ENCODE peak calls at places on chromosomes 3 and 15, in six cellular contexts. K is IMR-90, H is A549, A is endothelial cell of umbilical vein, I is ovary, D is adrenal gland. B is an unnamed sample. For H3K4me1, the result is how much of the 10 kb centered on the place peaks cover.

GRCh38 chr3:148710665-148711064 is 13.0 kb downstream of the AGTR1 start:
- DNase-seq in K (no peak), H (no peak), A (no peak), I (no peak), D (no peak), B (no peak)

GRCh38 chr3:138009476-138010272 is at the start of gene CLDN18:
- DNase-seq in K (no peak), H (no peak), A (no peak), I (no peak), D (no peak), B (no peak)

GRCh38 chr15:50181983-50182232 is at the start of gene SLC27A2:
- DNase-seq in K (peak), H (peak), A (no peak), I (no peak), D (no peak), B (no peak)

GRCh38 chr15:83694538-83694937 is 40.6 kb downstream of the ADAMTSL3 start:
- DNase-seq in K (no peak), H (no peak), A (no peak), I (no peak), D (no peak), B (no peak)

GRCh38 chr3:122903171-122903570 is 108.3 kb downstream of the SLC49A4 start:
- DNase-seq in K (no peak), H (no peak), A (no peak), I (no peak), D (no peak), B (no peak)

GRCh38 chr3:40615110-40615915 is 90.6 kb downstream of the ZNF621 start:
- DNase-seq in K (no peak), H (no peak), A (no peak), I (no peak), D (no peak), B (no peak)

GRCh38 chr15:55434989-55435825 is 26.9 kb downstream of the PIERCE2 start:
- DNase-seq in K (peak), H (peak), A (peak), I (no peak), D (no peak), B (no peak)

GRCh38 chr15:59311245-59311644 is 61.4 kb downstream of the MYO1E start:
- DNase-seq in K (no peak), H (no peak), A (no peak), I (no peak), D (no peak), B (no peak)

GRCh38 chr15:100692259-100692658 is 89.9 kb downstream of the ASB7 start:
- DNase-seq in K (peak), H (no peak), A (no peak), I (peak), D (no peak), B (peak)

GRCh38 chr15:99729920-99730319 is 3.3 kb downstream of the LYSMD4 start:
- DNase-seq in K (peak), H (no peak), A (peak), I (peak), D (no peak), B (peak)

GRCh38 chr15:88574062-88574461 is 27.6 kb upstream of the DET1 start:
- DNase-seq in K (no peak), H (no peak), A (no peak), I (no peak), D (no peak), B (no peak)

GRCh38 chr15:88572030-88572333 is 25.5 kb upstream of the DET1 start:
- DNase-seq in K (no peak), H (no peak), A (no peak), I (no peak), D (no peak), B (no peak)

GRCh38 chr15:88580532-88580931 is 34.1 kb upstream of the DET1 start:
- DNase-seq in K (no peak), H (no peak), A (peak), I (no peak), D (no peak), B (no peak)

GRCh38 chr15:88571153-88572029 is 24.9 kb upstream of the DET1 start:
- DNase-seq in K (no peak), H (no peak), A (no peak), I (no peak), D (peak), B (no peak)

GRCh38 chr15:88574646-88575045 is 28.2 kb upstream of the DET1 start:
- DNase-seq in K (no peak), H (no peak), A (no peak), I (no peak), D (no peak), B (no peak)
- TF ChIP-seq CTCF in K (no peak), H (no peak), A (no peak), I (no peak), D (no peak), B (no peak)

GRCh38 chr3:129890125-129890524 is 3.4 kb downstream of the TMCC1 start:
- DNase-seq in K (no peak), H (no peak), A (peak), I (no peak), D (no peak), B (no peak)
- H3K4me1 ChIP-seq in K (under half), H (under half), A (half or more), I (under half), D (under half), B (under half)

DNA sequence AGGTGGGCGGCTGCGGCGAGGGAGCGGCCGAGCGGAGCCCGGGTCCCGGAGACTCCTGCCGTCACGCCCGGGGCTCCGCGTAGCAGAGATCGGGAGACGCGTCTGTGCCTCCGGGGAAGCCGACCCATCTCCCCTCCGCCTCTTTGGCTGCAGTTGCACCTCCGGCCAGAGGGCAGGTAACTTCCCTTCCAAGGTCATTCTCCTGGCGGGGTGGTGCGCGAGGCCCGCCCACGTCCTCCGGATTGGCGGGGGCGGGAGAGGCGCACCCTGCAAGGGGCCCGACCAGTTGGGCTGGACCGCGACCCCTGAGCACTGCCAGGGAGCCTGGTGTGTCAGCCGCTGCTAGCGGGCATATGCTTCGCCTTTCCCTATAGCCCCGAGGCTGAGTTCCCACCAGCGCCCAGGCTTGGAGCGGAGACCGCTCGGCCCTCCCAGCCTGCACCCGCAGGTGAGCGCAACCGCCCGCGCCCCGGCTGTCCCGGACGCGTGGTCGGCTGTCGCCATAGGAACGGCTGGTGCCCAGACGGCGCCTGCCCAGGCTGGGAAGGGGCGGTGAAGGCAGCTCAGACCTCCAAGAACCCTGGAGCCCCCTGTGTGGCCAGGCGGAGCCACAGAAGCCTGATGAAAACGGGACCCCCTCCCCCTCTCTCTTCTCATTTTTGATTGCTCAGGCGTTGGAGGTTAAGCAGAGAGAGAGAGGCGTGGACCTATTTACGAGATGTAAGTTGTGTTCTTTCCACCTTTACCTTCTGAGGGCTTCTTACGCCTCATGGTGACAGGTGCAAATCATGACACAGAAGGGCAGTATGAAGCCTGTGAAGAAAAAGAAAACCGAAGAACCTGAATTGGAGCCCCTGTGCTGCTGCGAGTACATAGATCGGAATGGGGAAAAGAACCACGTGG is 453 bp downstream of the ZDHHC23 start:
- DNase-seq in K (no peak), H (peak), A (peak), I (no peak), D (peak), B (no peak)
- TF ChIP-seq POLR2A in K (no peak), H (no peak), A (no peak), I (no peak), D (no peak), B (no peak)

DNA sequence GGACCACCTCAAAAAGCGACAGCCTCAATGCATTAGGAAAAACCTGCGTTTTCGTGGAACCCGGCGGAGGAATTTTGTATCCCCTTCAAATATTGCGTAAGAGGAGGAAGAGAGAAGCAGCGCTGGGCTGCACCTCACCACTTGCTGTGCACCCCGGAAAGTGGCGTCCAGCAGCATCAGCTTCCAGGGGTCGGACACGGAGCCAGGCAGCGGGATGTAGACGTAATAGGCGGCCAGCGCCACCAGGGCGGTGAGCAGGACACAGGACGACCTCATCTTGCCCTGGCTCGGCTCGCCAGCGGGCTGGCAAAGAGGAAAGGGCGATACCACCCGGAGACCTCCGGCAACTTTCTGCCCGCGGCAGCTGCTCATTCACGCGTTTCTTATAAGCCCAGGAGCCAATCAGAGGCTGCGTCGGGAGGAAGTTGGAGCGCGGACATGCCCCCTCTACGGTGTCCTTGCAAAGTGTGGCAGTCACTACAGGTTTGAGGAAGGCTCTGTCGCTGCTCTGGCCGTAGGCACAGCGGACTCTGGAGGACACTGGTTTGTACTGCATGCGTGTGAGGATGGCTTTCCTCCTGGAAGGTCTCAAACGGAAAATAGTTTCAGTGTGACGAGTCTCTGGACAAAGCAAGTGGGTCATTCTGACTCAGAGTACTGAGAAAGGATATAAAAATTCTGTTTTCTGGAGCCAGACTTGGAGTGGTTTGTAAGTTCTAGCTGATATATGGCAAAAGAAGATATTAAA is at the start of gene NCEH1:
- DNase-seq in K (peak), H (peak), A (peak), I (peak), D (peak), B (peak)
- TF ChIP-seq CTCF in K (peak), H (peak), A (peak), I (peak), D (peak), B (peak)

DNA sequence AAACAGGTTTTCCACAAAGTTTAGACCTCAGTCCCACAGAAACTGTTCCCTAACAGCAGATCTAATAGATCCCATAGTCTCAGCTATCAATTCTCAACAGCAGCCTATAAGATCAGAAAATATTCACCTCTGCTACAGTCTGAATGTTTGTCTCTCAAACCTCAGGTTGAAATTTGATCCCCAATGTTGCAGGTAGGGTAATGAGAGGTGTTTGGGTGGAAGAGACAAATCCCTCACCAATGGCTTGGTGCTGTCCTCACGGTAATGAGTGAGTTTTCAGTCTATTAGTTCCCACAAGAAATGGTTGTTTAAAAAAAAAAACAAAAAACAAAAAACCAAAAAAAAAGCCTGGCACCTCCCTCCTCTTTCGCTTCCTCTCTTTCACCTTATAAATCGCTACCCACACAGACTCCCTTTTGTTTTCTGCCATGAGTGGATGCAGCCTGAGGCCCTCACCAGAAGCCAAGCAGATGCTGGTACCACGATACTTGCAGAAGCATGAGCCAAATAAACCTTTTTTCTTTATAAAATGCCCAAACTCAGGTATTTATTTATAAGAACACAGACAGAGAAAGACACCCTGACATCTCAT is 14.2 kb downstream of the ZNF280D start:
- DNase-seq in K (no peak), H (no peak), A (no peak), I (no peak), D (no peak), B (no peak)
- H3K4me1 ChIP-seq in K (under half), H (under half), A (under half), I (under half), D (under half), B (under half)

DNA sequence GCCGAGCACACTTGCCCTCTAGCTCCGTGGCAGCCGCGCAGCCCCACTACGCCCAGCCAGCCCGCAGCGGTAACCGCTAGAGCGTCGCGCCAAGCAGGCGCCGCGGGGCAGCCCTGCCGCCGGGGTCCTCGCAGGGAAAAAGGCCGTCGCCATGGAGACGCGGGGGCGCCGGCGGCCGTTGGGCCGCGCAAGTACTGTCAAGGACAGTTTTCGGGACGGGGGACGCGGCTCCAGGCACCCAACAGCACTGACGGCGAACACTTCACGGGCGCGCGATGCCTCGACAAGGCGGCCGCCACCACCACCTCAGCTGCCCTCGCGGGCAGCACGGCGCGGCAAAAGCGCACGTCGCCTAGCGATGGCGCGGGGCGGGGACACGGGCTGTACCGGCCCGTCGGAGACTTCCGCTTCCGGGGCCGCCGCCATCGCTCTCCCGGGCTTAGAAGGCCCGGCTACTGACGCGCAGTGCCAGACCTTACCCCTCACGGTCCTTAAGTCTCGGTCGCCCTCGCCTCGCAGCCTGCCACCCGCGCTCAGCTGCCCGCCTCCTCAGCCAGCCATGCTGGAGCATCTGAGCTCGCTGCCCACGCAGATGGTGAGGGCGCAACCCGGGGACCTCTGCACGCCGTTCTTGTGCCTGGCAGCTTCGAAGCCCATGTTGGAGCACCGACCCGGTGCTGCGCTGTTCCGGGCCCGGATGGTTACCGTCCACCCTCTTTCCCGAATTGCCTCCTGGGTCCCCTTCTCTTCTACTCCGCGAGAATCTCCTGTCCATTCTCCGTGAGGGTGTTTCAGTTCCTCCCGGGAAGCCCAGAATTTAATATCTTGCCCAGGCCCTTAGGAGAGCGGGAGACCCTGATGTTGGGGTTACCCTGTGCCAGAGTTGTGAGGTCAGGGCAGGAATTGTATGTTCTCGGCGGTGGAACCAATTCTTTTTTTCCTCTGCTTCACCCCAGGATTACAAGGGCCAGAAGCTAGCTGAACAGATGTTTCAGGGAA is at the start of the genes GLT8D1 and SPCS1:
- DNase-seq in K (peak), H (peak), A (peak), I (peak), D (peak), B (peak)
- TF ChIP-seq POLR2A in K (peak), H (peak), A (peak), I (peak), D (peak), B (peak)

B was measured in uterus.